ENCODE peak calls at places on chromosomes 6 and 20, in seven cellular contexts. K, S, U, W, B, J and T are unnamed samples.

GRCh38 chr20:51960004-51960403 is 157.7 kb upstream of the SALL4 start:
- DNase-seq in U (no peak), S (no peak), K (no peak), B (no peak), W (no peak), J (no peak), T (no peak)

GRCh38 chr20:46031701-46032254 is 2.8 kb downstream of the SLC12A5 start:
- DNase-seq in K (no peak), B (no peak), U (no peak), J (peak; percentile 89), W (no peak), S (no peak), T (no peak)

GRCh38 chr6:31815025-31815838 is at the start of the genes HSPA1A and HSPA1L:
- DNase-seq in U (peak; percentile 95), W (peak; percentile 91), B (peak; percentile 95), K (peak; percentile 93), S (peak; percentile 94), J (peak; percentile 98), T (peak; percentile 95)

GRCh38 chr6:31763617-31763940 is 1.1 kb downstream of the SAPCD1 start:
- DNase-seq in J (peak; percentile 88), K (no peak), U (peak; percentile 21), W (peak; percentile 34), S (no peak), B (peak; percentile 33), T (no peak)

GRCh38 chr6:35083507-35083906 is 57.6 kb downstream of the TCP11 start:
- DNase-seq in W (no peak), K (no peak), U (no peak), S (no peak), B (no peak), J (no peak), T (no peak)

GRCh38 chr20:48716086-48716485 is 111.7 kb downstream of the PREX1 start:
- DNase-seq in S (no peak), J (no peak), U (no peak), W (no peak), B (no peak), K (no peak), T (no peak)

GRCh38 chr20:51354769-51355319 is 187.7 kb downstream of the NFATC2 start:
- DNase-seq in W (peak; percentile 78), J (no peak), K (no peak), U (peak; percentile 84), B (no peak), S (no peak), T (no peak)

GRCh38 chr6:39819676-39820075 is 27.5 kb downstream of the DAAM2 start:
- DNase-seq in W (no peak), B (no peak), K (no peak), U (no peak), S (no peak), J (no peak), T (no peak)

GRCh38 chr20:13821876-13822275 is 37.0 kb downstream of the NDUFAF5 start:
- DNase-seq in J (no peak), K (no peak), B (peak; percentile 76), U (no peak), S (no peak), W (peak; percentile 7), T (no peak)

GRCh38 chr6:46949662-46950280 is 28.0 kb upstream of the ADGRF5 start:
- DNase-seq in W (no peak), K (peak; percentile 78), J (no peak), U (no peak), S (peak; percentile 58), B (no peak), T (peak; percentile 81)

GRCh38 chr20:58112017-58112781 is 116.3 kb downstream of the ANKRD60 start:
- DNase-seq in S (no peak), W (peak; percentile 82), U (peak; percentile 36), B (peak; percentile 96), J (no peak), K (no peak), T (no peak)

GRCh38 chr20:62697468-62697912 is 11.1 kb upstream of the NTSR1 start:
- DNase-seq in S (no peak), B (no peak), K (no peak), J (no peak), U (no peak), W (no peak), T (no peak)

GRCh38 chr20:42530855-42531674 is 658.6 kb downstream of the PTPRT start:
- DNase-seq in S (no peak), J (peak; percentile 60), B (no peak), K (no peak), U (no peak), W (no peak), T (no peak)

GRCh38 chr6:50718566-50718965 is 5.2 kb downstream of the TFAP2D start:
- DNase-seq in W (no peak), B (no peak), K (no peak), J (no peak), U (no peak), S (no peak), T (no peak)

GRCh38 chr20:51400051-51400926 is 142.2 kb downstream of the NFATC2 start:
- DNase-seq in K (no peak), U (no peak), J (no peak), W (no peak), S (no peak), B (no peak), T (no peak)

GRCh38 chr6:3013901-3014674 is 14.4 kb downstream of the NQO2 start:
- DNase-seq in U (no peak), B (no peak), W (no peak), J (no peak), K (no peak), S (no peak), T (no peak)

GRCh38 chr6:15089569-15090144 is 156.2 kb upstream of the JARID2 start:
- DNase-seq in W (no peak), J (no peak), B (no peak), K (peak; percentile 72), S (no peak), U (no peak), T (no peak)

GRCh38 chr6:139030539-139030938 is 2.0 kb downstream of the ABRACL start:
- DNase-seq in K (no peak), S (no peak), U (no peak), W (no peak), B (no peak), J (no peak), T (no peak)

GRCh38 chr6:158333094-158333493 is 20.8 kb downstream of the TULP4 start:
- DNase-seq in K (no peak), S (no peak), J (no peak), B (no peak), W (no peak), U (no peak), T (no peak)

GRCh38 chr6:25418463-25419052 is 139.4 kb downstream of the CARMIL1 start:
- DNase-seq in S (no peak), J (no peak), K (no peak), B (no peak), W (peak; percentile 20), U (no peak), T (no peak)

GRCh38 chr6:28977351-28978136 is 27.6 kb downstream of the ZNF311 start:
- DNase-seq in W (peak; percentile 42), K (peak; percentile 61), B (peak; percentile 74), U (peak; percentile 50), S (peak; percentile 27), J (peak; percentile 51), T (no peak)

GRCh38 chr20:22525821-22526220 is 58.6 kb downstream of the FOXA2 start:
- DNase-seq in K (no peak), W (no peak), J (no peak), S (no peak), U (no peak), B (no peak), T (no peak)

GRCh38 chr20:22523499-22524392 is 60.6 kb downstream of the FOXA2 start:
- DNase-seq in K (no peak), J (no peak), B (no peak), W (no peak), U (no peak), S (no peak), T (no peak)

GRCh38 chr20:22526512-22527012 is 57.8 kb downstream of the FOXA2 start:
- DNase-seq in B (no peak), K (no peak), S (no peak), J (no peak), W (no peak), U (no peak), T (no peak)

GRCh38 chr20:22524393-22525015 is 59.9 kb downstream of the FOXA2 start:
- DNase-seq in S (no peak), J (no peak), W (no peak), B (no peak), K (no peak), U (no peak), T (no peak)

GRCh38 chr20:22525069-22525820 is 59.1 kb downstream of the FOXA2 start:
- DNase-seq in J (no peak), K (no peak), U (no peak), W (no peak), S (no peak), B (no peak), T (no peak)
- H3K27ac ChIP-seq in J (no peak overlapping the region), K (no peak overlapping the region), U (no peak overlapping the region), W (no peak overlapping the region), S (no peak overlapping the region), B (no peak overlapping the region), T (no peak overlapping the region)

GRCh38 chr20:20452254-20452676 is 84.4 kb downstream of the INSM1 start:
- DNase-seq in J (peak; percentile 93), K (peak; percentile 65), U (peak; percentile 78), B (peak; percentile 64), W (peak; percentile 80), S (peak; percentile 64), T (peak; percentile 46)
- TF ChIP-seq CTCF in J (peak; percentile 18), K (peak; percentile 9), U (no peak), B (no peak), W (no peak), S (no peak), T (no peak)

GRCh38 chr6:89702349-89702748 is 63.8 kb upstream of the LYRM2 start:
- DNase-seq in J (no peak), S (no peak), K (no peak), U (no peak), B (no peak), W (no peak), T (no peak)

GRCh38 chr6:89708316-89708715 is 69.8 kb upstream of the LYRM2 start:
- DNase-seq in S (no peak), K (no peak), B (no peak), W (no peak), U (no peak), J (no peak), T (no peak)

GRCh38 chr6:89711801-89712200 is 73.3 kb upstream of the LYRM2 start:
- DNase-seq in U (no peak), J (no peak), S (no peak), B (no peak), K (no peak), W (no peak), T (no peak)

GRCh38 chr6:89707766-89708165 is 69.2 kb upstream of the LYRM2 start:
- DNase-seq in S (no peak), J (no peak), U (no peak), B (peak; percentile 40), W (no peak), K (no peak), T (no peak)

DNA sequence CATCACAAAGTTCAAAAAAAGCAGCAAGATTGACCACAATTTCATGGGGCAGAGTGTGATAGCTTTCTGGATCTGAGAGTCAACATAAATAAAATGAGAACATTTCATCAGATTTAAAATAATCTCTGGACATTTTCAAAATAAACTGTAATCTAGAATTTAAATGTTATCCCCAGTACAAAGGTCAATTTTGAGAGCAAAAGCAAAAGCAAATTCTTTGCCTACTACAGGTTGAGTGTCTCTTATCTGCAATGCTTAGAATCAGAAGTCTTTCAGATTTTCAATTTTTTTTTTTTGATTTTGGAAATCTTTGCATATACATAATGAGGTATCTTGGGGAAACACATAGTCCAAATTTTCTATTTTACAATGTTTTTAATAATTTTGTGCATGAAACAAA is 67.6 kb upstream of the LYRM2 start:
- DNase-seq in J (no peak), S (no peak), K (no peak), U (no peak), W (no peak), B (no peak), T (no peak)
- H3K36me3 ChIP-seq in J (peaks cover 12% of the 10 kb centered on the region), S (peaks cover 14% of the 10 kb centered on the region), K (peaks cover 88% of the 10 kb centered on the region), U (peaks cover 16% of the 10 kb centered on the region), W (peaks cover 25% of the 10 kb centered on the region), B (peaks cover 28% of the 10 kb centered on the region), T (peaks cover 96% of the 10 kb centered on the region)

GRCh38 chr6:16137451-16137801 is 8.5 kb downstream of the MYLIP start:
- DNase-seq in J (no peak), U (no peak), K (no peak), W (no peak), S (no peak), B (no peak), T (no peak)
- H3K27ac ChIP-seq in J (no peak overlapping the region), U (no peak overlapping the region), K (no peak overlapping the region), W (peak overlapping the region; percentile 46), S (peak overlapping the region; percentile 97), B (no peak overlapping the region), T (peak overlapping the region; percentile 24)